ENCODE peak calls at places on chromosomes 16 and 17, in eight cellular contexts. P is lower lobe of right lung; C is ovary; D is esophagus squamous epithelium; H is activated CD8-positive, alpha-beta T cell treated with anti-CD3 and anti-CD28 coated beads for 36 hours; E is left lung; U is OCI-LY7; B is upper lobe of right lung. N is an unnamed sample.

GRCh38 chr17:83012873-83013778 is 66.3 kb upstream of the METRNL start:
- DNase-seq in P (no peak), C (no peak), D (no peak), H (no peak), E (no peak), U (no peak), B (no peak), N (peak)

GRCh38 chr16:83957296-83957855 is 4.3 kb downstream of the OSGIN1 start:
- DNase-seq in P (no peak), C (no peak), D (no peak), H (no peak), E (peak), U (no peak), B (no peak), N (no peak)

GRCh38 chr16:26697826-26698225 is 368.9 kb upstream of the C16orf82 start:
- DNase-seq in P (no peak), C (no peak), D (no peak), H (no peak), E (no peak), U (no peak), B (no peak), N (no peak)

GRCh38 chr17:17043668-17044226 is 1.5 kb downstream of the MPRIP start:
- DNase-seq in P (no peak), C (no peak), D (no peak), H (peak), E (peak), U (no peak), B (peak), N (no peak)

GRCh38 chr17:63974594-63975192 is 2.0 kb upstream of the SCN4A start:
- DNase-seq in P (no peak), C (no peak), D (no peak), H (no peak), E (no peak), U (no peak), B (no peak), N (no peak)

GRCh38 chr17:79951361-79952264 is 84.1 kb downstream of the TBC1D16 start:
- DNase-seq in P (peak), C (peak), D (no peak), H (no peak), E (peak), U (no peak), B (peak), N (peak)

GRCh38 chr17:47841488-47842308 is 625 bp upstream of the SCRN2 start:
- DNase-seq in P (no peak), C (no peak), D (no peak), H (no peak), E (no peak), U (no peak), B (no peak), N (no peak)

GRCh38 chr17:80980397-80981061 is 11.1 kb upstream of the CHMP6 start:
- DNase-seq in P (no peak), C (no peak), D (no peak), H (peak), E (no peak), U (no peak), B (no peak), N (no peak)

GRCh38 chr16:19589771-19590302 is 34.3 kb downstream of the VPS35L start:
- DNase-seq in P (no peak), C (peak), D (no peak), H (no peak), E (no peak), U (no peak), B (no peak), N (peak)

GRCh38 chr16:1678500-1679098 is 520 bp downstream of the JPT2 start:
- DNase-seq in P (peak), C (peak), D (no peak), H (peak), E (no peak), U (peak), B (no peak), N (no peak)

GRCh38 chr17:73064084-73064938 is 28.2 kb downstream of the SLC39A11 start:
- DNase-seq in P (no peak), C (no peak), D (no peak), H (no peak), E (no peak), U (no peak), B (no peak), N (no peak)

GRCh38 chr17:63698381-63698885 is 1.5 kb downstream of the LIMD2 start:
- DNase-seq in P (no peak), C (no peak), D (no peak), H (peak), E (peak), U (peak), B (no peak), N (no peak)

GRCh38 chr16:50378417-50378816 is 9.6 kb upstream of the BRD7 start:
- DNase-seq in P (no peak), C (no peak), D (no peak), H (no peak), E (no peak), U (no peak), B (no peak), N (no peak)

GRCh38 chr17:66676421-66676820 is 158.5 kb upstream of the CACNG5 start:
- DNase-seq in P (peak), C (no peak), D (no peak), H (no peak), E (peak), U (no peak), B (peak), N (no peak)

GRCh38 chr17:19387921-19388521 is 1.0 kb upstream of the MFAP4 start:
- DNase-seq in P (no peak), C (no peak), D (no peak), H (no peak), E (no peak), U (no peak), B (no peak), N (peak)

GRCh38 chr16:53773881-53774280 is 69.9 kb downstream of the FTO start:
- DNase-seq in P (no peak), C (no peak), D (no peak), H (no peak), E (no peak), U (no peak), B (no peak), N (no peak)

GRCh38 chr16:31052131-31052530 is 18.8 kb downstream of the STX4 start:
- DNase-seq in P (no peak), C (no peak), D (no peak), H (peak), E (no peak), U (no peak), B (no peak), N (peak)

GRCh38 chr16:25048146-25048618 is 33.0 kb upstream of the ARHGAP17 start:
- DNase-seq in P (no peak), C (no peak), D (no peak), H (no peak), E (no peak), U (no peak), B (no peak), N (no peak)

GRCh38 chr17:35313875-35314409 is 59.5 kb downstream of the SLFN11 start:
- DNase-seq in P (no peak), C (peak), D (no peak), H (peak), E (peak), U (no peak), B (peak), N (no peak)

GRCh38 chr17:47278561-47278960 is 24.9 kb downstream of the ITGB3 start:
- DNase-seq in P (no peak), C (no peak), D (no peak), H (no peak), E (no peak), U (no peak), B (no peak), N (no peak)

GRCh38 chr16:73071131-73071940 is 23.4 kb upstream of the ZFHX3 start:
- DNase-seq in P (peak), C (peak), D (no peak), H (no peak), E (peak), U (no peak), B (peak), N (no peak)

GRCh38 chr16:11256657-11257130 is 690 bp upstream of the SOCS1 start:
- DNase-seq in P (peak), C (peak), D (no peak), H (no peak), E (peak), U (no peak), B (no peak), N (no peak)

GRCh38 chr17:81345211-81346089 is 49.8 kb upstream of the BAHCC1 start:
- DNase-seq in P (peak), C (peak), D (peak), H (peak), E (peak), U (peak), B (peak), N (peak)

GRCh38 chr16:28279006-28279405 is 13.3 kb upstream of the SBK1 start:
- DNase-seq in P (no peak), C (no peak), D (no peak), H (peak), E (no peak), U (no peak), B (no peak), N (no peak)
- TF ChIP-seq CTCF in P (no peak), C (no peak), D (no peak), H (no peak), E (no peak), U (no peak), B (no peak), N (no peak)

GRCh38 chr16:85334718-85335583 is 222.7 kb upstream of the CIBAR2 start:
- DNase-seq in P (no peak), C (no peak), D (no peak), H (peak), E (peak), U (peak), B (no peak), N (no peak)
- TF ChIP-seq CTCF in P (no peak), C (no peak), D (no peak), H (no peak), E (no peak), U (peak), B (no peak), N (no peak)

GRCh38 chr17:43754947-43755346 is 3.6 kb downstream of the SOST start:
- DNase-seq in P (no peak), C (no peak), D (no peak), H (no peak), E (no peak), U (no peak), B (no peak), N (no peak)

GRCh38 chr17:43753488-43754129 is 5.0 kb downstream of the SOST start:
- DNase-seq in P (no peak), C (no peak), D (no peak), H (peak), E (no peak), U (no peak), B (no peak), N (no peak)

GRCh38 chr17:43756176-43756575 is 2.4 kb downstream of the SOST start:
- DNase-seq in P (no peak), C (no peak), D (no peak), H (no peak), E (no peak), U (no peak), B (no peak), N (no peak)

GRCh38 chr17:43757171-43757660 is 1.4 kb downstream of the SOST start:
- DNase-seq in P (no peak), C (no peak), D (no peak), H (no peak), E (no peak), U (no peak), B (no peak), N (no peak)

DNA sequence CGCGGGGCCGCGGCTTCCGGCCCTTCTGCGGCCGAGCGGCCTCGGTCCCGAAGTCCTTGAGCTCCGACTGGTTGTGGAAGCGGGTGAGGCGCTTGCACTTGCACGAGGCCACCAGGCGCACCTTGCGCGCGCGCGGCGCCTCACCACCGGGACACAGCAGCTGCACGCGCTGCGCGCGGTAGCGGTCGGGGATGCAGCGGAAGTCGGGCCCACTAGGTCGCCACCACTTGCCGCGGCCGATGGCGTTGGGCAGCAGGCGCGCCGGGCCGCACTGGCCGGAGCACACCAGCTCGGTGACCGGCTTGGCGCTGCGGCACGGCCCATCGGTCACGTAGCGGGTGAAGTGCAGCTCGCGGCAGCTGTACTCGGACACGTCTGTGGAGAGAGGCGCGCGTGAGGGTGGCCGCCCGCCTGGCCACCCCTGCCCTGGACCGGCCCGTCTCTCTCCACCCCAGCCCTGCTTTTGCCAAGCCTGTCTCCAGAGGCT is 3.2 kb downstream of the SOST start:
- DNase-seq in P (no peak), C (no peak), D (no peak), H (peak), E (no peak), U (no peak), B (no peak), N (no peak)
- TF ChIP-seq CTCF in P (no peak), C (no peak), D (no peak), H (no peak), E (no peak), U (no peak), B (no peak), N (no peak)

GRCh38 chr16:48435319-48435682 is 50.1 kb upstream of the SIAH1 start:
- DNase-seq in P (no peak), C (no peak), D (no peak), H (no peak), E (no peak), U (peak), B (no peak), N (no peak)
- TF ChIP-seq CTCF in P (no peak), C (no peak), D (no peak), H (no peak), E (no peak), U (peak), B (no peak), N (no peak)

GRCh38 chr16:62190426-62190825 is 154.2 kb upstream of the CDH8 start:
- DNase-seq in P (no peak), C (no peak), D (no peak), H (no peak), E (no peak), U (peak), B (no peak), N (no peak)
- TF ChIP-seq CTCF in P (no peak), C (no peak), D (peak), H (no peak), E (no peak), U (peak), B (peak), N (no peak)

DNA sequence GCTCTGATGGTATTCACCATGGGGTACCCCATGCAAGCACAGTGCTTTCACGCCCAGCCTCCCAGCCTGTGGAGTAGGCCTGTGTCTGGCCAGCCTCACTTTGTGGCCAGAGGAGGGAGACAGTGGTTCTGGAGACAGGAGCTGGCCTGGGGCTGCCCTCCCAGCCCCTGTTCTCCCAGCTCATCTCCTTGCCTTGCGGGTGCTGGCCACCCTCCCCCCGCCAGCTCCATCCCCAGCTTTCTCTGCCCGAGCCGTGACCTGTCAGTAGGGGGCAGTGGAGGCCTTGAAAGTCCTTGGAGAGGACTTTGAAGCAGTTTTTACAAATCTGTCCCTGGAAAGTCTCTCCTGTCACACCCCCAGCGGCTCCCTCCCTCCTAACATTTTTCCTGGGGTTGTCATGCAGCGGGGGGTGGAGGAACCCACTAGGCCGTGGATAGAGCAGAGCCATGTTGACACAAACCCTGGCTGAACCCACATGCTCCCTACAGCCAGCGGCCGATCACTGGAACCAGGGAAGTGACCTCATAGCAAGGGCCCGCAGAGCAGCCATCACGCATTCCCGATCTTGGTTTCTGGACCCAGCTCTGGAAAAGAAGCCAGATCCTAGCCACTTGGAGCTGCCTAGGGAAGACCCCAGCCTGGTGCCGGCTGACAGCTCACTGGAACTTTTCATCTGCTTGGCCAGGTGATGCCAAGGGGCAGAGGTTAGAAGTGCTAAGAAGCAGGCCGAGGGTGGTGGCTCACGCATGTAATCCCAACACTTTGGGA is 289.4 kb downstream of the SEC14L1 start:
- DNase-seq in P (peak), C (peak), D (no peak), H (peak), E (peak), U (peak), B (peak), N (peak)
- TF ChIP-seq CTCF in P (peak), C (peak), D (peak), H (peak), E (peak), U (peak), B (peak), N (peak)

N was measured in AG09319.